ENCODE peak calls at places on chromosome 12, in seven cellular contexts. N, B, I, U, K, G and E are unnamed samples.

GRCh38 chr12:108009442-108009841 is 119.6 kb upstream of the WSCD2 start:
- DNase-seq in K (no peak), U (no peak), I (no peak), N (no peak), B (no peak), G (no peak), E (no peak)

GRCh38 chr12:65937181-65937641 is 112.9 kb downstream of the HMGA2 start:
- DNase-seq in I (no peak), G (no peak), B (no peak), N (no peak), K (no peak), U (no peak), E (no peak)

GRCh38 chr12:132219323-132219722 is 75.1 kb downstream of the NOC4L start:
- DNase-seq in I (no peak), G (no peak), K (no peak), B (no peak), N (peak), U (no peak), E (peak)

GRCh38 chr12:66044731-66045130 is 85.8 kb downstream of the LLPH start:
- DNase-seq in G (no peak), I (no peak), U (no peak), K (no peak), B (peak), N (no peak), E (no peak)

GRCh38 chr12:50947932-50948331 is 4.4 kb upstream of the HIGD1C start:
- DNase-seq in I (no peak), N (no peak), G (no peak), U (no peak), K (no peak), B (no peak), E (no peak)

GRCh38 chr12:109613611-109614455 is 40.2 kb downstream of the MVK start:
- DNase-seq in N (no peak), U (no peak), G (no peak), I (no peak), K (no peak), B (no peak), E (no peak)

GRCh38 chr12:54455760-54456469 is 17.5 kb downstream of the GTSF1 start:
- DNase-seq in N (no peak), K (no peak), I (no peak), B (peak), G (no peak), U (no peak), E (no peak)

GRCh38 chr12:110637869-110638441 is 24.0 kb downstream of the TCTN1 start:
- DNase-seq in K (no peak), U (no peak), G (no peak), I (no peak), B (no peak), N (no peak), E (no peak)

GRCh38 chr12:67018105-67018504 is 251.1 kb upstream of the CAND1 start:
- DNase-seq in N (no peak), G (no peak), I (no peak), K (no peak), U (no peak), B (no peak), E (no peak)

DNA sequence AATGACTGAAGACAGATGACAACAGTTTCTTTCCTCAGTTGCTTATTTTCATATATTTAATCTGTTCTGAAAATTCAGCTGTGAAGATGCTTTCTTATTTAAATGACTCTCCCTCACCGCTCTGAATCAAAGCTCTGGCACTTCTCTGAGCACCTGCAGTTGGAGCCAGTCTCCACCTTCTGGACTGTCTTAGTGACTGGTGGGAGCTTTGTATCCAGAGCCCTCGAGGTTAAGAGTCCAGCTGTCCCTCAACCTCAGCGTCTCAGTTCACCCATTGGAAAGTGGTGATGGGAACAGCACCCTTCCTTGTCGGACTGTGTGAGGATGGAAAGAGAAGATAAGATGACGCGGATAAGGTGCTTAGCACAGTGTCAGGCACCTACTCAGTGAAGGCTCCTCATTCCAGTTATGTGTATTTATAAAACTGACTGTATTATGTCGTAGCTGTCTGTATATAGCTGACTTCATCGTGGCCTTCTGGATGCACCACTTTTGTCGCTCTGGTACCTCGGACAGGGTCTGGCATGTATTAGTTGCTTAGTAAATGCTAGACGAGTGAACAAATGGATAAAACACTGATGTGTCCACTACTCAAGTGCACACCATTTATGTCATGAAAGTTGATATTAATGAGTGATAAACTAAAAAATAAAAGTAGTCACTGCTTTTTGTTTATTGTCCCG is 34.5 kb downstream of the ELK3 start:
- DNase-seq in U (no peak), G (no peak), N (no peak), B (no peak), I (no peak), K (no peak), E (no peak)
- H3K27ac ChIP-seq in U (no peak), G (no peak), N (no peak), B (no peak), I (no peak), K (no peak), E (no peak)

DNA sequence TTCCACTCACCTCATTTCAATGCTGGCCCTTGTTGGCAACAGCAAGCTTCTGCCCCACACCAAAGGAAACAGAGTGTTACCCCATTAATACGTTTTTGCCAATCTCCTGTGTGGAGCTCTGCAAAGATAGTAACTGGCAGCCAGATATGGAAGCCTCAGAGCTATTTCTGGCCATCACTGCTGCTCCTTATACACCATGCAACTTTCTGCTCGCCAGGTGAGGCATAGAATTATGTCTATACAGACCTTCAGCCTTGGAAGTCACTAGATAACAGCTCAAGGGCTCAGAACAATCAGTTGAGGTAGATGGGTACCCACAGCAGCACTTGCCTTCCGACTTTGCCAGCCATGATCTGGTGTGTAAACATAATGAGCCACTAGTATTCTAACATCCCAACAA is 214.8 kb upstream of the ALG10B start:
- DNase-seq in G (no peak), K (no peak), I (no peak), N (no peak), U (no peak), B (no peak), E (no peak)
- H3K4me3 ChIP-seq in G (no peak), K (no peak), I (no peak), N (no peak), U (no peak), B (no peak), E (no peak)

DNA sequence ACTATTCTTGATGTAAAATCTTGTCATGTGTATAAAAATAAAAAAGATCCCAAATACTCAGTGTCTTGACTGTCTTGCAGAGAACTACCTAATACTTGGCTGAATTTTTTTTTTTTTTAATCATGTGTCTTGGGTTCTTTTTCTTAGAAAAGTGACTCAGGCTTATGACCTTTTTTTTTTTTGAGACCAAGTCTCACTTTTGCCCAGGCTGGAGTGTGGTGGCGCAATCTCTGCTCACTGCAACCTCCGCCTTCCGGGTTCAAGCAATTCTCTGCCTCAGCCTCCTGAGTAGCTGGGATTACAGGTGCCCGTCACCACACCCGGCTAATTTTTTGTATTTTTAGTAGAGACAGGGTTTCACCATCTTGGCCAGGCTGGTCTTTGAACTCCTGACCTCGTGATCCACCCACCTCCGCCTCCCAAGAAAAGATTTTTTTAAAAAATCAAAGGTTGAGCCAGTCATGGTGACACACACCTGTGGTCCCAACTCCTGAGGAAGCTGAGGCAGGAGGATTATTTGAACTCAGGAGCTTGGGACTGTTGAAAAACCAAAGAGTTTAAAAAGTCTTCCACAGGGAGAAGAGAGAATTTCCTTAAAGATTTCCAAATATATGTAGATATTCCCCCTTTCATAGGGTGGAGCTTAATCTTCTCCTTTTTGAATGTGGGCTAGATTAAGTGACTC is 17.7 kb upstream of the TDG start:
- DNase-seq in G (no peak), B (no peak), U (no peak), N (no peak), I (no peak), K (no peak), E (no peak)
- H3K27ac ChIP-seq in G (no peak), B (peak), U (no peak), N (no peak), I (no peak), K (no peak), E (no peak)

GRCh38 chr12:80708535-80709328 is 1.3 kb downstream of the MYF6 start:
- DNase-seq in G (no peak), K (no peak), U (no peak), B (peak), I (no peak), N (no peak), E (no peak)

GRCh38 chr12:80707830-80708534 is 548 bp downstream of the MYF6 start:
- DNase-seq in U (no peak), K (no peak), G (no peak), N (peak), I (no peak), B (no peak), E (no peak)

GRCh38 chr12:80711866-80712265 is 4.4 kb downstream of the MYF6 start:
- DNase-seq in K (no peak), G (no peak), N (no peak), B (no peak), I (no peak), U (no peak), E (no peak)

GRCh38 chr12:80710727-80711066 is 3.3 kb downstream of the MYF6 start:
- DNase-seq in N (no peak), B (no peak), U (no peak), I (no peak), K (no peak), G (no peak), E (no peak)

DNA sequence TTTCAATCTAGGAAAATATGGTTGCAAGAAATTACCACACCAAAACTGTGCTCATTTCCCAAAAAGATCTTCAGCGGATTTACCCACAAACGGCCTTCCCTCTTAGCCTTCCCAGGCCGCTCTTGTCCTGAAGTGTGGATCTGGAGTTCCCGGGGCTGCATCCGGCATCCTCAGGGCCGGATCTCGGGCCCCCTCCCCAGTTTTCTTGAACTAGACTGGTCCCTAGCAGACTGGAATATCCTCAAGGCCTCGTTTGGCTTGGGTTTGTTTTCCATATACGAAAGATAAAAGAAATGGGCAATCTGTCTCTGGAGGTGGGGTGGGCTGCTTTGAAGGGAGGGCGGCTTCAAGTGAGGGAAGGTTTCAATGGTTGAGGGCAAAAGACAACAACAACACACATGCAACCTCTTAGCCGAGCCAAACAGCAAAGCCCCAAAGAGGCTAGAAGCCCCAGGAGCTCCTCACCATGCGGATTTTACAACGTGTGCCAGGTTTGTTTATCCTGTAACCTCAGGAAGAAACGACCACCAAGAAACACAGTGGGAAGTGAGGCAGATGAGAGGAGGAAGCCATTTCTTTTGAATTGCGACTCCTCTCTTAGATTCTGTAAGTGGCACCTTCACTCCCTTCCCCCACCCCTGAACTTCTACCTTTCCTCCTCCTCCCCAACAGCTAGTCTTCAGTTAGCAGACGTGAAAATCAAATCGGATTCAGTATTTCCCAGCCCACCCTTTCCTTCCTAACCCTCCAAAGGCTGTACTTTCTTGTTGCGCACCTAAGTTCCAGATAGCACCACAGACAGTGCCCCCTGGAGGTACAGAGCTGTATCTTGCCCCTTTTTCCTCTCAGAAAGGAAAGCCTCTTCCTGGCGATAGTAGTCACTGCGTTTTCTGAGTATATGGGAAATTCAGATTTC is 2.6 kb downstream of the MYF6 start:
- DNase-seq in I (no peak), K (no peak), G (no peak), N (no peak), U (no peak), B (peak), E (no peak)
- H3K4me3 ChIP-seq in I (no peak), K (no peak), G (no peak), N (no peak), U (no peak), B (no peak), E (no peak)

DNA sequence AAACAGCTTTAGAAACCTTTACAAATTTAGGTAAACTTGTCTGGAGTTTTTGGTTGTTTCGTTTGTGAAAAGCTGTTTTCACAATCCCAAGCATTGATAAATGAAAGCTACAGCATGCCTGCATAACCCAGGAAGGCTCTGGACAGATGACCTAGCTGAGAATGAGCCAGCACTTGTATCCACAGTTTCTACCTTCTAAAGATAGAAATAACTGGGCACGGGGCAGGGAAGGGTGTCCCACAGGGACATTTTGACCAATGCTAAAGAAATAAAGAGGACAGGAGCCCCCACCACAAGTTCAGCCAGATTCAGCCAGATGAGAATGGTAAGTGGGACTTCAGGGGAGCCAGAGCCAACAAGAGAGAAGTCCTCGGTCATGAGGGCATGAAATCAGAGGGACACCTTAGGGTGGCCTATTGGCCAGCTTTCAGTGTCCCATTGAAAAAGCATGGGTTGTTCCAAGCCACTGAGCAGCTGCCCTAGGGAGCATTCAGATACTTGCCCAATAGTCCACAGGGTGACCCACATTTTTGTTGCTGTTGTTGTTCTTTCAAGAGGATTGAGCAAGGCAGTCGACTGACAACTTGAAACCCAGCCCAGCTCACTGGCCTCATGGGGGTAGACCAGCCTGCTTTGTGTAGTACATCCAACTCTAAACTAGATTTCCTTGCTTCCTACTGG is 140.3 kb upstream of the NUDT4 start:
- DNase-seq in U (no peak), G (no peak), K (no peak), B (peak), I (peak), N (no peak), E (no peak)
- H3K27ac ChIP-seq in U (no peak), G (no peak), K (no peak), B (no peak), I (no peak), N (peak), E (no peak)

GRCh38 chr12:52690351-52691075 is 10.3 kb upstream of the KRT1 start:
- DNase-seq in G (no peak), U (no peak), I (no peak), N (no peak), K (no peak), B (no peak), E (no peak)
- H3K4me3 ChIP-seq in G (no peak), U (peak), I (no peak), N (no peak), K (no peak), B (peak), E (peak)

GRCh38 chr12:862303-862911 is 87.1 kb downstream of the RAD52 start:
- DNase-seq in I (no peak), B (no peak), G (no peak), U (no peak), N (no peak), K (no peak), E (no peak)
- H3K27ac ChIP-seq in I (no peak), B (no peak), G (no peak), U (no peak), N (no peak), K (no peak), E (no peak)

GRCh38 chr12:21851151-21851550 is 76.6 kb upstream of the KCNJ8 start:
- DNase-seq in B (no peak), K (no peak), G (no peak), N (no peak), U (no peak), I (no peak), E (no peak)

GRCh38 chr12:21850419-21850818 is 75.9 kb upstream of the KCNJ8 start:
- DNase-seq in G (no peak), B (no peak), N (no peak), K (no peak), U (no peak), I (no peak), E (no peak)

GRCh38 chr12:21849878-21850277 is 75.4 kb upstream of the KCNJ8 start:
- DNase-seq in G (no peak), N (no peak), K (peak), U (no peak), B (no peak), I (no peak), E (no peak)

GRCh38 chr12:21852251-21852650 is 77.7 kb upstream of the KCNJ8 start:
- DNase-seq in I (no peak), U (no peak), B (peak), N (no peak), G (no peak), K (no peak), E (no peak)

GRCh38 chr12:21848192-21848591 is 73.7 kb upstream of the KCNJ8 start:
- DNase-seq in N (no peak), U (no peak), K (no peak), I (no peak), B (no peak), G (no peak), E (no peak)
- H3K4me3 ChIP-seq in N (no peak), U (no peak), K (no peak), I (no peak), B (no peak), G (no peak), E (no peak)

GRCh38 chr12:47751561-47751960 is 7.1 kb downstream of the RAPGEF3 start:
- DNase-seq in U (no peak), K (no peak), G (no peak), B (no peak), N (no peak), I (no peak), E (no peak)

GRCh38 chr12:47750229-47750798 is 8.4 kb downstream of the RAPGEF3 start:
- DNase-seq in I (no peak), G (no peak), B (no peak), U (no peak), K (no peak), N (no peak), E (no peak)

GRCh38 chr12:47752552-47752951 is 6.1 kb downstream of the RAPGEF3 start:
- DNase-seq in U (no peak), N (no peak), G (no peak), B (no peak), K (no peak), I (no peak), E (no peak)

GRCh38 chr12:47752121-47752520 is 6.6 kb downstream of the RAPGEF3 start:
- DNase-seq in B (no peak), U (no peak), N (no peak), K (no peak), G (no peak), I (no peak), E (no peak)

DNA sequence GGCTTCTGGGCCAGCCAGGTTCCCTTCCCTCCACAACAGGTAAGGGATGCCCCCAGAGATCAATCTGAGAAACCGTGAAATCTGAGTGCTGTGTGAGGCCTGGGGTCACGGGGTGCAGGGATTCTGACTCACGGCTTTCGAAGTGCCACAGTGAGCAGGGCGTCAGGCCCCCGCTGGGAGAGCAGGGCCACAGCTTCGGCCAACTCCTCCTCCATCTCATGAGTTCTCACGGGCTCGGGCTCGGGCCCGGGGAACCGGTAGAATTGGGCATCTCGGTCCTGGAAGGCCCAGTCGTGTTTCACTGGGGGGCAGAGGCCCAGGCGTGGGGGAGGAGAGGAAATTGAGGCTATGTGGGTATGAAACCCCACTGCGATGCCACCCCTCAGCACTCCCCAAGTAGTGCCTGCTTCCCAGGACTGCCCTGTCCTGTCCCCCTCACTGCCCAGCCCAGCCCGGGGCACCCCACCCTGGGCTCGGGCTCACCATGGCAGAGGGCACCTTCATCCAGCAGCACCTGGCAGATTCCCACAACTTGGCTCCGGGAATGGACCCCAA is 7.7 kb downstream of the RAPGEF3 start:
- DNase-seq in N (no peak), I (no peak), G (no peak), B (no peak), U (no peak), K (no peak), E (no peak)
- H3K27ac ChIP-seq in N (no peak), I (no peak), G (no peak), B (no peak), U (no peak), K (no peak), E (no peak)